ENCODE peak calls at places on chromosomes 11 and 22, in four cellular contexts. S, T, V and P are unnamed samples.

GRCh38 chr22:46056169-46057041 is 79.4 kb upstream of the WNT7B start:
- DNase-seq in S (no peak), T (peak), V (peak), P (no peak)

GRCh38 chr11:60349990-60350389 is 22.9 kb downstream of the MS4A6E start:
- DNase-seq in S (no peak), T (no peak), V (no peak), P (no peak)

GRCh38 chr11:96169250-96169649 is 173.7 kb downstream of the MAML2 start:
- DNase-seq in S (no peak), T (no peak), V (no peak), P (no peak)

GRCh38 chr11:34332524-34332923 is 25.3 kb downstream of the ABTB2 start:
- DNase-seq in S (no peak), T (no peak), V (peak), P (no peak)

GRCh38 chr11:11349051-11349450 is 4.0 kb downstream of the CSNK2A3 start:
- DNase-seq in S (no peak), T (no peak), V (no peak), P (no peak)

GRCh38 chr22:35357883-35358621 is 22.8 kb upstream of the HMOX1 start:
- DNase-seq in S (no peak), T (peak), V (no peak), P (no peak)

GRCh38 chr11:2390871-2391662 is 9.5 kb upstream of the TSSC4 start:
- DNase-seq in S (no peak), T (peak), V (no peak), P (peak)

GRCh38 chr11:29527391-29527936 is 489.4 kb downstream of the KCNA4 start:
- DNase-seq in S (no peak), T (peak), V (no peak), P (no peak)

GRCh38 chr22:31082606-31083376 is 1.7 kb downstream of the SMTN start:
- DNase-seq in S (peak), T (peak), V (peak), P (peak)

GRCh38 chr11:41201156-41201555 is 258.3 kb downstream of the LRRC4C start:
- DNase-seq in S (no peak), T (no peak), V (peak), P (peak)

GRCh38 chr11:46778416-46778815 is 59.4 kb downstream of the F2 start:
- DNase-seq in S (no peak), T (no peak), V (no peak), P (no peak)

GRCh38 chr11:3153291-3153861 is 11.7 kb downstream of the OSBPL5 start:
- DNase-seq in S (no peak), T (peak), V (no peak), P (no peak)

GRCh38 chr11:36364551-36364950 is 68.5 kb downstream of the PRR5L start:
- DNase-seq in S (no peak), T (no peak), V (no peak), P (no peak)

GRCh38 chr11:118301600-118302195 is 2.8 kb upstream of the CD3E start:
- DNase-seq in S (no peak), T (no peak), V (no peak), P (no peak)

GRCh38 chr11:11979487-11980117 is 28.8 kb downstream of the DKK3 start:
- DNase-seq in S (no peak), T (no peak), V (no peak), P (no peak)

GRCh38 chr22:42269407-42270177 is 861 bp downstream of the TCF20 start:
- DNase-seq in S (peak), T (peak), V (peak), P (peak)

GRCh38 chr11:129302386-129303101 is 73.1 kb upstream of the BARX2 start:
- DNase-seq in S (no peak), T (no peak), V (no peak), P (no peak)

GRCh38 chr11:45161252-45162063 is 15.0 kb downstream of the PRDM11 start:
- DNase-seq in S (no peak), T (peak), V (no peak), P (no peak)

GRCh38 chr22:23410411-23410810 is 169.7 kb downstream of the IGLL1 start:
- DNase-seq in S (no peak), T (no peak), V (no peak), P (no peak)

GRCh38 chr11:59174664-59175033 is 2.7 kb downstream of the DTX4 start:
- DNase-seq in S (no peak), T (peak), V (no peak), P (no peak)

GRCh38 chr22:20071524-20071972 is 8.5 kb upstream of the DGCR8 start:
- DNase-seq in S (no peak), T (no peak), V (no peak), P (no peak)

GRCh38 chr22:27597703-27598444 is 203.7 kb downstream of the MN1 start:
- DNase-seq in S (no peak), T (no peak), V (no peak), P (no peak)

GRCh38 chr22:40416636-40417035 is 46.2 kb downstream of the SGSM3 start:
- DNase-seq in S (no peak), T (no peak), V (no peak), P (no peak)

GRCh38 chr11:126640186-126640585 is 284.7 kb downstream of the ST3GAL4 start:
- DNase-seq in S (no peak), T (no peak), V (no peak), P (no peak)

GRCh38 chr11:78560826-78561484 is 13.7 kb downstream of the NARS2 start:
- DNase-seq in S (no peak), T (peak), V (no peak), P (peak)

GRCh38 chr11:108370315-108370714 is 97.0 kb downstream of the C11orf65 start:
- DNase-seq in S (no peak), T (no peak), V (no peak), P (no peak)